ENCODE peak calls at places on chromosomes 2 and 18, in four cellular contexts. A, I, S and U are unnamed samples.

GRCh38 chr2:221203138-221203537 is 369.0 kb downstream of the EPHA4 start:
- DNase-seq in I (no peak), A (no peak), S (peak; percentile 8), U (no peak)

GRCh38 chr2:47075361-47076125 is 79.6 kb downstream of the STPG4 start:
- DNase-seq in A (no peak), S (no peak), I (no peak), U (no peak)

GRCh38 chr2:61786876-61787275 is 67.0 kb downstream of the FAM161A start:
- DNase-seq in A (no peak), I (no peak), S (no peak), U (no peak)

GRCh38 chr18:56637897-56638231 is 528 bp downstream of the TXNL1 start:
- DNase-seq in I (no peak), S (no peak), A (no peak), U (no peak)

GRCh38 chr2:65353927-65354326 is 78.5 kb downstream of the SPRED2 start:
- DNase-seq in I (no peak), A (no peak), S (no peak), U (no peak)

GRCh38 chr2:66032376-66032775 is 402.5 kb upstream of the MEIS1 start:
- DNase-seq in A (no peak), S (no peak), I (no peak), U (no peak)

GRCh38 chr2:31129835-31130561 is 8.2 kb downstream of the GALNT14 start:
- DNase-seq in I (no peak), S (no peak), A (no peak), U (no peak)

GRCh38 chr2:215420471-215420935 is 15.4 kb downstream of the FN1 start:
- DNase-seq in A (no peak), S (no peak), I (no peak), U (no peak)

GRCh38 chr2:27308359-27308875 is at the start of gene UCN:
- DNase-seq in S (no peak), I (no peak), A (no peak), U (peak; percentile 83)

GRCh38 chr2:25349397-25349796 is 7.7 kb upstream of the DNMT3A start:
- DNase-seq in A (no peak), S (no peak), I (no peak), U (no peak)

GRCh38 chr18:56740645-56741044 is 89.5 kb downstream of the WDR7 start:
- DNase-seq in S (no peak), A (no peak), I (no peak), U (no peak)

GRCh38 chr2:36380624-36381481 is 25.3 kb downstream of the CRIM1 start:
- DNase-seq in S (no peak), A (no peak), I (no peak), U (peak; percentile 64)

GRCh38 chr2:69169990-69170389 is 157.0 kb downstream of the ANTXR1 start:
- DNase-seq in I (no peak), S (peak; percentile 20), A (no peak), U (no peak)

GRCh38 chr2:239978381-239978780 is 46.8 kb downstream of the NDUFA10 start:
- DNase-seq in S (no peak), I (no peak), A (no peak), U (no peak)

GRCh38 chr2:234689911-234690379 is 193.1 kb upstream of the ARL4C start:
- DNase-seq in I (no peak), A (no peak), S (no peak), U (no peak)